ENCODE peak calls at places on chromosomes 12 and 14, in ten cellular contexts. One of them, this sample, is unnamed.
A peak's percentile ranks its signal among the peaks of the same experiment; 100 is the strongest.

GRCh38 chr12:124399622-124400021 is 104.7 kb downstream of the RFLNA start:
- DNase-seq in psoas muscle: no peak
- DNase-seq in fibroblast of lung: no peak
- DNase-seq in lung: no peak
- DNase-seq in left lung: no peak
- DNase-seq in uterus: peak; percentile 68
- DNase-seq in cardiac muscle cell: no peak
- DNase-seq in astrocyte: no peak
- DNase-seq in hepatocyte: no peak
- DNase-seq in upper lobe of left lung: no peak
- DNase-seq in this sample: no peak

GRCh38 chr12:110124184-110124995 is at the start of gene IFT81:
- DNase-seq in psoas muscle: peak; percentile 96
- DNase-seq in astrocyte: peak; percentile 72
- DNase-seq in left lung: peak; percentile 96
- DNase-seq in lung: peak; percentile 97
- DNase-seq in upper lobe of left lung: peak; percentile 93
- DNase-seq in cardiac muscle cell: peak; percentile 95
- DNase-seq in hepatocyte: peak; percentile 97
- DNase-seq in fibroblast of lung: peak; percentile 86
- DNase-seq in uterus: peak; percentile 95
- DNase-seq in this sample: peak; percentile 97

GRCh38 chr14:102323102-102323501 is 3.6 kb downstream of the ZNF839 start:
- DNase-seq in left lung: no peak
- DNase-seq in cardiac muscle cell: peak; percentile 37
- DNase-seq in hepatocyte: peak; percentile 75
- DNase-seq in astrocyte: peak; percentile 52
- DNase-seq in psoas muscle: peak; percentile 80
- DNase-seq in lung: peak; percentile 63
- DNase-seq in uterus: peak; percentile 58
- DNase-seq in upper lobe of left lung: peak; percentile 60
- DNase-seq in fibroblast of lung: peak; percentile 60
- DNase-seq in this sample: peak; percentile 79

GRCh38 chr12:26369588-26369987 is 174.2 kb downstream of the SSPN start:
- DNase-seq in uterus: no peak
- DNase-seq in left lung: no peak
- DNase-seq in fibroblast of lung: peak; percentile 92
- DNase-seq in psoas muscle: no peak
- DNase-seq in upper lobe of left lung: no peak
- DNase-seq in hepatocyte: peak; percentile 13
- DNase-seq in cardiac muscle cell: no peak
- DNase-seq in astrocyte: peak; percentile 89
- DNase-seq in lung: no peak
- DNase-seq in this sample: no peak

GRCh38 chr12:99732121-99732520 is 84.6 kb downstream of the GARIN6 start:
- DNase-seq in psoas muscle: no peak
- DNase-seq in astrocyte: no peak
- DNase-seq in fibroblast of lung: no peak
- DNase-seq in cardiac muscle cell: no peak
- DNase-seq in lung: no peak
- DNase-seq in hepatocyte: no peak
- DNase-seq in upper lobe of left lung: no peak
- DNase-seq in left lung: no peak
- DNase-seq in uterus: no peak
- DNase-seq in this sample: no peak

GRCh38 chr12:58640314-58640713 is 280.0 kb downstream of the LRIG3 start:
- DNase-seq in hepatocyte: no peak
- DNase-seq in fibroblast of lung: peak; percentile 81
- DNase-seq in psoas muscle: no peak
- DNase-seq in lung: no peak
- DNase-seq in left lung: no peak
- DNase-seq in astrocyte: peak; percentile 76
- DNase-seq in uterus: no peak
- DNase-seq in cardiac muscle cell: no peak
- DNase-seq in upper lobe of left lung: no peak
- DNase-seq in this sample: no peak

GRCh38 chr14:103889313-103890051 is 38.8 kb upstream of the TDRD9 start:
- DNase-seq in lung: no peak
- DNase-seq in psoas muscle: no peak
- DNase-seq in upper lobe of left lung: no peak
- DNase-seq in hepatocyte: no peak
- DNase-seq in cardiac muscle cell: no peak
- DNase-seq in astrocyte: peak; percentile 16
- DNase-seq in left lung: peak; percentile 52
- DNase-seq in uterus: no peak
- DNase-seq in fibroblast of lung: peak; percentile 34
- DNase-seq in this sample: peak; percentile 71

GRCh38 chr14:61119006-61119405 is 138.0 kb downstream of the SLC38A6 start:
- DNase-seq in upper lobe of left lung: no peak
- DNase-seq in uterus: no peak
- DNase-seq in astrocyte: no peak
- DNase-seq in lung: no peak
- DNase-seq in left lung: no peak
- DNase-seq in psoas muscle: no peak
- DNase-seq in fibroblast of lung: no peak
- DNase-seq in cardiac muscle cell: no peak
- DNase-seq in hepatocyte: no peak
- DNase-seq in this sample: no peak

GRCh38 chr14:99527427-99528076 is 46.3 kb downstream of the CCNK start:
- DNase-seq in psoas muscle: no peak
- DNase-seq in cardiac muscle cell: no peak
- DNase-seq in fibroblast of lung: no peak
- DNase-seq in uterus: no peak
- DNase-seq in lung: no peak
- DNase-seq in astrocyte: no peak
- DNase-seq in upper lobe of left lung: no peak
- DNase-seq in left lung: no peak
- DNase-seq in hepatocyte: no peak
- DNase-seq in this sample: no peak

DNA sequence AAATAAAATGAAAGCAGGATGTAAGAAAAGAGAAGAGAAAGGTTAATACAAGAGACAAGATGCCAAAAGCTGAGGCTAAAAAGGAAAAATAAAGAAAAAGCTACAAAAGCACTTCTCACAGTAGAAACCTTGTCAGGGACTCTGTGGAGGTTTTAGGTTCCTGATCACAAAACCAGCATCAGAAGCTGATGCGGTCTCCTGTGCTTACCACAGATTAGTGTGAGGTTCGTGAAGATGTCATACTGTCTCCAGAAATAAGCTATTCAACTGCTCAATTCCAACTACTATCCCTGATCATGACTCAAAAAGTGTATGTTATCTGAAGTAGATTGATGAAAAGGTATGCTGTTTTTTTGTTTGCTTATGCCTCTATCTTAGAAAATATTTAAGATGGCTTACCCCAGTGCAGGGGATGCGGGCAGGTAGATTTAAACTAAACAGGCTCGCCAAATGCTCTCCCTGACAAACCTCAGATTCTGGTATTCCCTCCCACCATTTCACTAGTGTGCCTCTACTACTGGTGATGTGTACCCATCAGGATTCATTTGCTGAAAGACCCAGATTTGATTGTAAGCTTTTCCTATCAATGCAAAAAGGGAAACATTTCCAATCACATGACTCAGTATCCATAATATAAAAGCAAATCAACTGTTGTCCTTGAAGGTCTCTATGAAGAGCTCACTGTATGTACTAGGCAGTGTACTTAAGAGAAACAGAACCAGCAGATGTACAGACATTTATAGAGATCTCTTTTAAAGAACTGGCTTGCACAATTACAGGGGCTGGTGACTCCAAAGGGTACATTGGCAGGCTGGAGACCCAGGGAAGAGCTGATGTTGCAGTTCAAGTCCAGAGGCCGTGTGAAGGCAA is 169.5 kb upstream of the FOXN3 start:
- DNase-seq in left lung: no peak
- DNase-seq in uterus: no peak
- DNase-seq in upper lobe of left lung: no peak
- DNase-seq in fibroblast of lung: no peak
- DNase-seq in cardiac muscle cell: no peak
- DNase-seq in lung: no peak
- DNase-seq in hepatocyte: no peak
- DNase-seq in psoas muscle: no peak
- DNase-seq in astrocyte: no peak
- DNase-seq in this sample: no peak
- TF ChIP-seq CTCF in left lung: no peak
- TF ChIP-seq CTCF in uterus: no peak
- TF ChIP-seq CTCF in upper lobe of left lung: no peak
- TF ChIP-seq CTCF in fibroblast of lung: no peak
- TF ChIP-seq CTCF in cardiac muscle cell: no peak
- TF ChIP-seq CTCF in lung: no peak
- TF ChIP-seq CTCF in hepatocyte: no peak
- TF ChIP-seq CTCF in psoas muscle: no peak
- TF ChIP-seq CTCF in astrocyte: no peak
- TF ChIP-seq CTCF in this sample: no peak

GRCh38 chr12:15220961-15221885 is at the start of gene RERG:
- DNase-seq in cardiac muscle cell: peak; percentile 94
- DNase-seq in hepatocyte: peak; percentile 93
- DNase-seq in uterus: peak; percentile 82
- DNase-seq in left lung: peak; percentile 79
- DNase-seq in fibroblast of lung: peak; percentile 65
- DNase-seq in upper lobe of left lung: peak; percentile 78
- DNase-seq in lung: peak; percentile 70
- DNase-seq in astrocyte: peak; percentile 46
- DNase-seq in psoas muscle: peak; percentile 85
- DNase-seq in this sample: peak; percentile 87
- H3K27ac ChIP-seq in cardiac muscle cell: peak within 1 kb of the TSS; percentile 92
- H3K27ac ChIP-seq in hepatocyte: no peak within 1 kb of the TSS
- H3K27ac ChIP-seq in uterus: peak within 1 kb of the TSS; percentile 96
- H3K27ac ChIP-seq in left lung: peak within 1 kb of the TSS; percentile 64
- H3K27ac ChIP-seq in fibroblast of lung: no peak within 1 kb of the TSS
- H3K27ac ChIP-seq in upper lobe of left lung: peak within 1 kb of the TSS; percentile 77
- H3K27ac ChIP-seq in lung: peak within 1 kb of the TSS; percentile 69
- H3K27ac ChIP-seq in astrocyte: no peak within 1 kb of the TSS
- H3K27ac ChIP-seq in psoas muscle: peak within 1 kb of the TSS; percentile 26
- H3K27ac ChIP-seq in this sample: peak within 1 kb of the TSS; percentile 86

GRCh38 chr12:117171499-117172162 is 18.6 kb downstream of the FBXO21 start:
- DNase-seq in left lung: no peak
- DNase-seq in psoas muscle: no peak
- DNase-seq in lung: no peak
- DNase-seq in upper lobe of left lung: no peak
- DNase-seq in uterus: no peak
- DNase-seq in hepatocyte: no peak
- DNase-seq in cardiac muscle cell: no peak
- DNase-seq in astrocyte: no peak
- DNase-seq in fibroblast of lung: no peak
- DNase-seq in this sample: no peak
- H3K4me3 ChIP-seq in left lung: no peak overlapping the region
- H3K4me3 ChIP-seq in psoas muscle: no peak overlapping the region
- H3K4me3 ChIP-seq in lung: no peak overlapping the region
- H3K4me3 ChIP-seq in upper lobe of left lung: no peak overlapping the region
- H3K4me3 ChIP-seq in uterus: no peak overlapping the region
- H3K4me3 ChIP-seq in hepatocyte: no peak overlapping the region
- H3K4me3 ChIP-seq in cardiac muscle cell: no peak overlapping the region
- H3K4me3 ChIP-seq in astrocyte: no peak overlapping the region
- H3K4me3 ChIP-seq in fibroblast of lung: no peak overlapping the region
- H3K4me3 ChIP-seq in this sample: no peak overlapping the region

GRCh38 chr12:117007618-117008017 is 91.6 kb downstream of the TESC start:
- DNase-seq in cardiac muscle cell: no peak
- DNase-seq in psoas muscle: no peak
- DNase-seq in astrocyte: no peak
- DNase-seq in hepatocyte: no peak
- DNase-seq in uterus: no peak
- DNase-seq in upper lobe of left lung: no peak
- DNase-seq in left lung: no peak
- DNase-seq in lung: no peak
- DNase-seq in fibroblast of lung: no peak
- DNase-seq in this sample: no peak
- TF ChIP-seq CTCF in cardiac muscle cell: no peak
- TF ChIP-seq CTCF in psoas muscle: no peak
- TF ChIP-seq CTCF in astrocyte: no peak
- TF ChIP-seq CTCF in hepatocyte: no peak
- TF ChIP-seq CTCF in uterus: no peak
- TF ChIP-seq CTCF in upper lobe of left lung: no peak
- TF ChIP-seq CTCF in left lung: no peak
- TF ChIP-seq CTCF in lung: no peak
- TF ChIP-seq CTCF in fibroblast of lung: no peak
- TF ChIP-seq CTCF in this sample: no peak

GRCh38 chr14:85573406-85573805 is 43.5 kb downstream of the FLRT2 start:
- DNase-seq in cardiac muscle cell: no peak
- DNase-seq in left lung: no peak
- DNase-seq in uterus: no peak
- DNase-seq in upper lobe of left lung: no peak
- DNase-seq in fibroblast of lung: peak; percentile 67
- DNase-seq in astrocyte: peak; percentile 51
- DNase-seq in hepatocyte: no peak
- DNase-seq in lung: no peak
- DNase-seq in psoas muscle: no peak
- DNase-seq in this sample: no peak
- H3K27ac ChIP-seq in cardiac muscle cell: peak overlapping the region; percentile 82
- H3K27ac ChIP-seq in left lung: no peak overlapping the region
- H3K27ac ChIP-seq in uterus: no peak overlapping the region
- H3K27ac ChIP-seq in upper lobe of left lung: no peak overlapping the region
- H3K27ac ChIP-seq in fibroblast of lung: peak overlapping the region; percentile 31
- H3K27ac ChIP-seq in astrocyte: peak overlapping the region; percentile 31
- H3K27ac ChIP-seq in hepatocyte: no peak overlapping the region
- H3K27ac ChIP-seq in lung: no peak overlapping the region
- H3K27ac ChIP-seq in psoas muscle: peak overlapping the region; percentile 77
- H3K27ac ChIP-seq in this sample: no peak overlapping the region

GRCh38 chr12:46515829-46516228 is 143.3 kb upstream of the SLC38A2 start:
- DNase-seq in cardiac muscle cell: no peak
- DNase-seq in upper lobe of left lung: no peak
- DNase-seq in uterus: no peak
- DNase-seq in left lung: no peak
- DNase-seq in astrocyte: no peak
- DNase-seq in lung: no peak
- DNase-seq in hepatocyte: no peak
- DNase-seq in psoas muscle: no peak
- DNase-seq in fibroblast of lung: no peak
- DNase-seq in this sample: no peak

GRCh38 chr12:46518184-46518583 is 145.6 kb upstream of the SLC38A2 start:
- DNase-seq in upper lobe of left lung: no peak
- DNase-seq in lung: no peak
- DNase-seq in astrocyte: no peak
- DNase-seq in hepatocyte: no peak
- DNase-seq in psoas muscle: no peak
- DNase-seq in uterus: no peak
- DNase-seq in left lung: no peak
- DNase-seq in cardiac muscle cell: no peak
- DNase-seq in fibroblast of lung: no peak
- DNase-seq in this sample: no peak

GRCh38 chr12:46516238-46516932 is 143.8 kb upstream of the SLC38A2 start:
- DNase-seq in cardiac muscle cell: no peak
- DNase-seq in astrocyte: no peak
- DNase-seq in fibroblast of lung: no peak
- DNase-seq in uterus: no peak
- DNase-seq in upper lobe of left lung: no peak
- DNase-seq in left lung: no peak
- DNase-seq in lung: no peak
- DNase-seq in psoas muscle: no peak
- DNase-seq in hepatocyte: no peak
- DNase-seq in this sample: no peak

GRCh38 chr12:46517579-46517962 is 145.0 kb upstream of the SLC38A2 start:
- DNase-seq in left lung: no peak
- DNase-seq in lung: no peak
- DNase-seq in upper lobe of left lung: no peak
- DNase-seq in astrocyte: no peak
- DNase-seq in psoas muscle: no peak
- DNase-seq in uterus: no peak
- DNase-seq in hepatocyte: no peak
- DNase-seq in fibroblast of lung: no peak
- DNase-seq in cardiac muscle cell: no peak
- DNase-seq in this sample: no peak

GRCh38 chr12:46516933-46517578 is 144.5 kb upstream of the SLC38A2 start:
- DNase-seq in lung: no peak
- DNase-seq in upper lobe of left lung: no peak
- DNase-seq in cardiac muscle cell: no peak
- DNase-seq in astrocyte: no peak
- DNase-seq in hepatocyte: no peak
- DNase-seq in left lung: no peak
- DNase-seq in uterus: no peak
- DNase-seq in fibroblast of lung: no peak
- DNase-seq in psoas muscle: no peak
- DNase-seq in this sample: no peak
- H3K4me3 ChIP-seq in lung: no peak overlapping the region
- H3K4me3 ChIP-seq in upper lobe of left lung: no peak overlapping the region
- H3K4me3 ChIP-seq in cardiac muscle cell: no peak overlapping the region
- H3K4me3 ChIP-seq in astrocyte: no peak overlapping the region
- H3K4me3 ChIP-seq in hepatocyte: no peak overlapping the region
- H3K4me3 ChIP-seq in left lung: no peak overlapping the region
- H3K4me3 ChIP-seq in uterus: no peak overlapping the region
- H3K4me3 ChIP-seq in fibroblast of lung: no peak overlapping the region
- H3K4me3 ChIP-seq in psoas muscle: no peak overlapping the region
- H3K4me3 ChIP-seq in this sample: no peak overlapping the region

This sample was measured in coronary artery.